ENCODE peak calls at places on chromosome 15, in nine cellular contexts. Z, R, A, H, D, Y, W, E and P are unnamed samples.
A peak's percentile ranks its signal among the peaks of the same experiment; 100 is the strongest.

GRCh38 chr15:33846862-33847261 is 121.4 kb upstream of the CHRM5 start:
- DNase-seq in Y (no peak), A (no peak), D (no peak), Z (no peak), R (no peak), W (no peak), H (no peak), E (no peak), P (no peak)

GRCh38 chr15:83892498-83892897 is 238.6 kb downstream of the ADAMTSL3 start:
- DNase-seq in A (no peak), H (no peak), Z (no peak), E (no peak), D (no peak), Y (no peak), R (no peak), W (no peak), P (no peak)

GRCh38 chr15:68656438-68656739 is 77.6 kb downstream of the CORO2B start:
- DNase-seq in R (no peak), Z (no peak), W (no peak), D (no peak), H (no peak), E (no peak), A (no peak), Y (no peak), P (no peak)

GRCh38 chr15:87369269-87369668 is 887.3 kb downstream of the NTRK3 start:
- DNase-seq in R (no peak), D (no peak), W (no peak), E (no peak), Z (peak; percentile 93), H (no peak), Y (no peak), A (no peak), P (no peak)

GRCh38 chr15:83365370-83365938 is 81.0 kb upstream of the BNC1 start:
- DNase-seq in E (no peak), D (no peak), W (no peak), A (peak; percentile 16), Y (no peak), H (no peak), R (no peak), Z (peak; percentile 20), P (peak; percentile 50)

GRCh38 chr15:95495033-95495541 is 835.4 kb upstream of the NR2F2 start:
- DNase-seq in Y (no peak), W (no peak), R (no peak), E (no peak), D (peak; percentile 35), Z (no peak), H (no peak), A (no peak), P (no peak)

GRCh38 chr15:81410318-81410753 is 36.3 kb upstream of the TMC3 start:
- DNase-seq in H (peak; percentile 63), Y (peak; percentile 36), D (no peak), W (no peak), A (peak; percentile 56), Z (peak; percentile 74), R (no peak), E (peak; percentile 20), P (peak; percentile 61)

GRCh38 chr15:79897701-79898113 is 893 bp upstream of the MTHFS start:
- DNase-seq in H (no peak), Y (no peak), D (no peak), A (no peak), R (no peak), E (no peak), W (no peak), Z (no peak), P (no peak)

GRCh38 chr15:89088605-89089315 is 504 bp downstream of the ABHD2 start:
- DNase-seq in A (no peak), R (no peak), Z (peak; percentile 34), D (peak; percentile 55), E (no peak), Y (no peak), W (no peak), H (peak; percentile 68), P (no peak)

GRCh38 chr15:56982987-56983386 is 64.5 kb downstream of the TCF12 start:
- DNase-seq in Y (no peak), W (no peak), Z (no peak), E (no peak), D (no peak), R (no peak), H (no peak), A (no peak), P (no peak)

GRCh38 chr15:25508369-25509002 is 69.7 kb upstream of the UBE3A start:
- DNase-seq in H (no peak), W (peak; percentile 53), Y (no peak), Z (peak; percentile 64), A (peak; percentile 1), D (no peak), E (peak; percentile 7), R (no peak), P (no peak)

GRCh38 chr15:95557226-95558046 is 773.1 kb upstream of the NR2F2 start:
- DNase-seq in Z (peak; percentile 95), W (peak; percentile 54), Y (no peak), A (peak; percentile 83), D (no peak), R (no peak), H (peak; percentile 35), E (peak; percentile 1), P (no peak)

GRCh38 chr15:51270706-51271105 is 67.7 kb downstream of the CYP19A1 start:
- DNase-seq in Z (no peak), Y (no peak), W (no peak), D (no peak), A (no peak), E (no peak), R (no peak), H (no peak), P (no peak)

GRCh38 chr15:68100194-68100593 is 46.1 kb downstream of the PIAS1 start:
- DNase-seq in Z (no peak), Y (no peak), A (no peak), R (no peak), W (no peak), D (no peak), E (no peak), H (no peak), P (no peak)

GRCh38 chr15:39336926-39337325 is 244.0 kb upstream of the THBS1 start:
- DNase-seq in Z (no peak), Y (no peak), D (no peak), W (no peak), E (no peak), R (no peak), A (no peak), H (no peak), P (no peak)

DNA sequence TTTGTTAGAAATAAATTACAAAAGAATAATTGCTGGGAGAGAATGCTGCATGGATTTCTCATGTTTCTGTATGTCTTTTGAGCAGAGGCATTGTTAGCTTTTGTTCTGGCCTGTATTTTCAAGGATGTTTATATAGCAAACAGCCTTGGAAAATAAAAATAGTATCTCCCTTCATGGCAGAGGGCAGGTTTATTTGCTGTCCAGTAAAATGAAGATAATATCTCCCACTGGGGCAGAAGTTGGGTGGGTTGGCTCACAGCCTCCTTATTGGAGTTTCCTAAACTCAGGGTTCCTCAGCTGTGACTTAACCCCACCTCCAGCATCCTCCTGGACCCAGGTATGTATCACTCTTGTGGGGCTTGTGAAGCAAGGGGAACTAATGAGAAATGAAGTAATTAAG is 43.7 kb upstream of the THSD4 start:
- DNase-seq in H (no peak), D (no peak), Z (no peak), W (no peak), Y (no peak), E (no peak), A (no peak), R (no peak), P (no peak)
- H3K4me1 ChIP-seq in H (no peaks in the 10 kb centered on the region), D (no peaks in the 10 kb centered on the region), Z (peaks cover 5% of the 10 kb centered on the region), W (no peaks in the 10 kb centered on the region), Y (no peaks in the 10 kb centered on the region), E (no peaks in the 10 kb centered on the region), A (no peaks in the 10 kb centered on the region), R (no peaks in the 10 kb centered on the region), P (no peaks in the 10 kb centered on the region)

DNA sequence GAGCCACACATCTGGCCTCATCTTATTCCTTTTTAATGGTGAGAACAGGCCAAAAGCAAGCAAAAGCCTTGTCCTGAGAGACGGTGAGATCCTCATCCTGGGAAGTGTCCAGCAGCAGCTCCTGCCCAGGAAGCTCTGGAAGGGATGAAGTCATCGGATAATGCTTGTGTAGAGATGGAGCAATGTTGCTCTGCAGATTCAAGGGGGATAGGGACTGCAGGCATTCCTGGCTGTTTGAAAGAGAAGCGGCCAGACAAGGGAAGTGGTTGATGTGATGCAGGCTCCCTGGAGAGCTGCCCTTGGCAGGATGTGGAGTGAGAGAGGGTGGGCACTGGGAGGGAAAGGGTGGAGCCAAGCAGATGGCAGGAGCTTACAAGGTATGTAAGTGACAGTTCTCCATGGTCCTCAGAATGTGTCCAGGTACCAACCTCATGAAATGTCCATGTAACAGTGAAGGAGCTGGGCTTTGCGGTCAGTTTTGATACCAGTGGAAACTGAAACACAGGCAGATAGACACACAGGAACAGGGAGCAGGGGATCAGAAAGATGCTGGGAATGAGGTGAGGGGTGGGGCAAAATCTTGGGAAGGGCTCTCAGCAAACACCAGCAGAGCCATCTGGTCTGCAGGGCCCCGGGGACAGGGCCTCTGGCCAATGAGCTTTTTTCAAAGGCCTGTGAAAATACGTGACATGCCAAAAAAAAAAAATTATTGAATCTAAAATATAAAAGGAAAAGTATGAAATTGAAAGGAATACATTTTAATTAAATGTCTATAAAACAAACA is 32.2 kb upstream of the LACTB start:
- DNase-seq in Y (no peak), W (no peak), A (no peak), H (peak; percentile 65), Z (peak; percentile 97), R (no peak), E (peak; percentile 82), D (no peak), P (no peak)
- TF ChIP-seq POLR2A in Y (no peak), W (no peak), A (no peak), H (no peak), Z (no peak), R (no peak), E (no peak), D (no peak), P (no peak)

DNA sequence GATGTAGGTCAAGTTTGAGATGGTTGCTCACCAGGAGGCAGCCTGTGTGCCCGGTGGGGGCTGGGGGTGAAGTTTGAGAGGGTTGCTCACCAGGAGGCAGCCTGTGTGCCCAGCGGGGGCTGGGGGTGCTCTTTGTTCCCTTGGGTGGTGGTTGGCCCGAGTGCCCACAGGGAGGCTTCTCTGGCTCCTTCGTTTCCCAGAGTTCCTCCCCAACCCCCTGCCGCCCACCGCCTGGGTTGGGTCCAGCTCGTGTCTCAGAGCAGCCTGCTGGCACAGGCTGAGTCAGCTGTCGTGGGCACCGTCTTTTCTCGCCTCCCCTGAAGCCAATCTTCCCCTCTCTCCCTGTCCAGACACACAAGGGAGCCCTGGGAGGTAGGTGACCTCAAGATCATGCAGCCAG is 3.1 kb downstream of the APBA2 start:
- DNase-seq in H (no peak), R (no peak), E (no peak), W (no peak), A (no peak), Z (no peak), D (no peak), Y (no peak), P (no peak)
- H3K4me3 ChIP-seq in H (no peak overlapping the region), R (no peak overlapping the region), E (no peak overlapping the region), W (no peak overlapping the region), A (no peak overlapping the region), Z (no peak overlapping the region), D (no peak overlapping the region), Y (no peak overlapping the region), P (no peak overlapping the region)

DNA sequence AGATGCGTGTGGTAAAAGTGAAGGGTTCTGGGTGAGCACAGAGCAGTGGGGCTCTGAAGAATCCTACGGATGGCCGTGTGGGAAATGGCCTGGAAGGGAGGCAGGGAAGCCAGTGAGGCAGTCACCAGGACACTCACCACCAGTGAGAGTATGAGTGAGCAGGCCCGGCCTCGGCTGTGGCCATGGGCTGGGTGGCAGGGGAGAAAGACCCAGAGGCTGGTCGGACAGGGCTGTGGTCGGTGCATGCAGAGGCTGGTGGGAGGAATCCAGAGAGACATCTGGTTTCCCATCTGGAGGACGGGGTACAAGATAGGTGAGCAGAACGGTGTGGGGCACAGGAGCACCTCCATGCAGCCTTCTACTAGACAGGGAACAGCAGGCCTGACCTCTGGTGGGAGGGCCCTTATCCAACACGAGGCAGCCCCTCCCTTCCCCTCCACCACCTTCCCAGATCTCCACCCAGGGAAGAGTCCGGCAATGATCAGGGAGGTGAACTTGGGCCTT is 10.1 kb downstream of the PCSK6 start:
- DNase-seq in A (no peak), E (no peak), R (no peak), Z (no peak), W (peak; percentile 29), Y (no peak), D (no peak), H (no peak), P (no peak)
- H3K4me1 ChIP-seq in A (peaks cover 6% of the 10 kb centered on the region), E (peaks cover 37% of the 10 kb centered on the region), R (no peaks in the 10 kb centered on the region), Z (no peaks in the 10 kb centered on the region), W (peaks cover 16% of the 10 kb centered on the region), Y (no peaks in the 10 kb centered on the region), D (peaks cover 3% of the 10 kb centered on the region), H (peaks cover 9% of the 10 kb centered on the region), P (no peaks in the 10 kb centered on the region)